ENCODE peak calls at places on chromosomes 12 and 14, in ten cellular contexts. One of them, this sample, is unnamed.

GRCh38 chr12:114760151-114760877 is 76.3 kb upstream of the TBX3 start:
- DNase-seq in M059J: peak
- DNase-seq in iris pigment epithelial cell: peak
- DNase-seq in stimulated activated CD4-positive, alpha-beta T cell treated with anti-CD3 and anti-CD28 coated beads, Interleukin-2, amount 100 ng/mL, for 48 hours: no peak
- DNase-seq in HEK293T: no peak
- DNase-seq in WTC11: no peak
- DNase-seq in GM04503: no peak
- DNase-seq in Jurkat, Clone E6-1: no peak
- DNase-seq in psoas muscle: no peak
- DNase-seq in activated naive CD4-positive, alpha-beta T cell treated with anti-CD3 and anti-CD28 coated beads for 36 hours: no peak
- DNase-seq in this sample: no peak

GRCh38 chr14:73059326-73059725 is 992 bp downstream of the RBM25 start:
- DNase-seq in M059J: peak
- DNase-seq in iris pigment epithelial cell: peak
- DNase-seq in stimulated activated CD4-positive, alpha-beta T cell treated with anti-CD3 and anti-CD28 coated beads, Interleukin-2, amount 100 ng/mL, for 48 hours: no peak
- DNase-seq in HEK293T: no peak
- DNase-seq in WTC11: no peak
- DNase-seq in GM04503: peak
- DNase-seq in Jurkat, Clone E6-1: no peak
- DNase-seq in psoas muscle: no peak
- DNase-seq in activated naive CD4-positive, alpha-beta T cell treated with anti-CD3 and anti-CD28 coated beads for 36 hours: no peak
- DNase-seq in this sample: peak

GRCh38 chr12:4908694-4909396 is 860 bp upstream of the KCNA1 start:
- DNase-seq in M059J: no peak
- DNase-seq in iris pigment epithelial cell: peak
- DNase-seq in stimulated activated CD4-positive, alpha-beta T cell treated with anti-CD3 and anti-CD28 coated beads, Interleukin-2, amount 100 ng/mL, for 48 hours: no peak
- DNase-seq in HEK293T: peak
- DNase-seq in WTC11: peak
- DNase-seq in GM04503: no peak
- DNase-seq in Jurkat, Clone E6-1: peak
- DNase-seq in psoas muscle: no peak
- DNase-seq in activated naive CD4-positive, alpha-beta T cell treated with anti-CD3 and anti-CD28 coated beads for 36 hours: peak
- DNase-seq in this sample: peak

GRCh38 chr12:47838286-47838931 is 18.7 kb upstream of the HDAC7 start:
- DNase-seq in M059J: peak
- DNase-seq in iris pigment epithelial cell: no peak
- DNase-seq in stimulated activated CD4-positive, alpha-beta T cell treated with anti-CD3 and anti-CD28 coated beads, Interleukin-2, amount 100 ng/mL, for 48 hours: no peak
- DNase-seq in HEK293T: peak
- DNase-seq in WTC11: no peak
- DNase-seq in GM04503: no peak
- DNase-seq in Jurkat, Clone E6-1: no peak
- DNase-seq in psoas muscle: no peak
- DNase-seq in activated naive CD4-positive, alpha-beta T cell treated with anti-CD3 and anti-CD28 coated beads for 36 hours: peak
- DNase-seq in this sample: peak

GRCh38 chr12:129887047-129887568 is 16.7 kb downstream of the TMEM132D start:
- DNase-seq in M059J: no peak
- DNase-seq in iris pigment epithelial cell: peak
- DNase-seq in stimulated activated CD4-positive, alpha-beta T cell treated with anti-CD3 and anti-CD28 coated beads, Interleukin-2, amount 100 ng/mL, for 48 hours: no peak
- DNase-seq in HEK293T: no peak
- DNase-seq in WTC11: no peak
- DNase-seq in GM04503: no peak
- DNase-seq in Jurkat, Clone E6-1: no peak
- DNase-seq in psoas muscle: no peak
- DNase-seq in activated naive CD4-positive, alpha-beta T cell treated with anti-CD3 and anti-CD28 coated beads for 36 hours: no peak
- DNase-seq in this sample: no peak

GRCh38 chr12:111031956-111032919 is 111.9 kb upstream of the MYL2 start:
- DNase-seq in M059J: no peak
- DNase-seq in iris pigment epithelial cell: no peak
- DNase-seq in stimulated activated CD4-positive, alpha-beta T cell treated with anti-CD3 and anti-CD28 coated beads, Interleukin-2, amount 100 ng/mL, for 48 hours: no peak
- DNase-seq in HEK293T: no peak
- DNase-seq in WTC11: no peak
- DNase-seq in GM04503: no peak
- DNase-seq in Jurkat, Clone E6-1: no peak
- DNase-seq in psoas muscle: no peak
- DNase-seq in activated naive CD4-positive, alpha-beta T cell treated with anti-CD3 and anti-CD28 coated beads for 36 hours: no peak
- DNase-seq in this sample: no peak

GRCh38 chr14:99270491-99271287 is 1.3 kb downstream of the BCL11B start:
- DNase-seq in M059J: no peak
- DNase-seq in iris pigment epithelial cell: no peak
- DNase-seq in stimulated activated CD4-positive, alpha-beta T cell treated with anti-CD3 and anti-CD28 coated beads, Interleukin-2, amount 100 ng/mL, for 48 hours: peak
- DNase-seq in HEK293T: peak
- DNase-seq in WTC11: peak
- DNase-seq in GM04503: no peak
- DNase-seq in Jurkat, Clone E6-1: no peak
- DNase-seq in psoas muscle: no peak
- DNase-seq in activated naive CD4-positive, alpha-beta T cell treated with anti-CD3 and anti-CD28 coated beads for 36 hours: peak
- DNase-seq in this sample: peak

GRCh38 chr12:132427177-132427725 is 62.7 kb upstream of the FBRSL1 start:
- DNase-seq in M059J: no peak
- DNase-seq in iris pigment epithelial cell: no peak
- DNase-seq in stimulated activated CD4-positive, alpha-beta T cell treated with anti-CD3 and anti-CD28 coated beads, Interleukin-2, amount 100 ng/mL, for 48 hours: no peak
- DNase-seq in HEK293T: no peak
- DNase-seq in WTC11: no peak
- DNase-seq in GM04503: no peak
- DNase-seq in Jurkat, Clone E6-1: no peak
- DNase-seq in psoas muscle: no peak
- DNase-seq in activated naive CD4-positive, alpha-beta T cell treated with anti-CD3 and anti-CD28 coated beads for 36 hours: no peak
- DNase-seq in this sample: peak

GRCh38 chr12:118850244-118850825 is 131.0 kb upstream of the SRRM4 start:
- DNase-seq in M059J: no peak
- DNase-seq in iris pigment epithelial cell: no peak
- DNase-seq in stimulated activated CD4-positive, alpha-beta T cell treated with anti-CD3 and anti-CD28 coated beads, Interleukin-2, amount 100 ng/mL, for 48 hours: peak
- DNase-seq in HEK293T: peak
- DNase-seq in WTC11: peak
- DNase-seq in GM04503: no peak
- DNase-seq in Jurkat, Clone E6-1: peak
- DNase-seq in psoas muscle: no peak
- DNase-seq in activated naive CD4-positive, alpha-beta T cell treated with anti-CD3 and anti-CD28 coated beads for 36 hours: peak
- DNase-seq in this sample: peak

GRCh38 chr12:7781274-7781673 is 7.9 kb upstream of the NANOG start:
- DNase-seq in M059J: no peak
- DNase-seq in iris pigment epithelial cell: no peak
- DNase-seq in stimulated activated CD4-positive, alpha-beta T cell treated with anti-CD3 and anti-CD28 coated beads, Interleukin-2, amount 100 ng/mL, for 48 hours: no peak
- DNase-seq in HEK293T: no peak
- DNase-seq in WTC11: no peak
- DNase-seq in GM04503: no peak
- DNase-seq in Jurkat, Clone E6-1: no peak
- DNase-seq in psoas muscle: no peak
- DNase-seq in activated naive CD4-positive, alpha-beta T cell treated with anti-CD3 and anti-CD28 coated beads for 36 hours: no peak
- DNase-seq in this sample: no peak

GRCh38 chr14:36167431-36167830 is 9.1 kb downstream of the PTCSC3 start:
- DNase-seq in M059J: peak
- DNase-seq in iris pigment epithelial cell: no peak
- DNase-seq in stimulated activated CD4-positive, alpha-beta T cell treated with anti-CD3 and anti-CD28 coated beads, Interleukin-2, amount 100 ng/mL, for 48 hours: no peak
- DNase-seq in HEK293T: no peak
- DNase-seq in WTC11: no peak
- DNase-seq in GM04503: no peak
- DNase-seq in Jurkat, Clone E6-1: no peak
- DNase-seq in psoas muscle: no peak
- DNase-seq in activated naive CD4-positive, alpha-beta T cell treated with anti-CD3 and anti-CD28 coated beads for 36 hours: no peak
- DNase-seq in this sample: no peak

GRCh38 chr14:69303086-69303485 is 43.1 kb downstream of the GALNT16 start:
- DNase-seq in M059J: no peak
- DNase-seq in iris pigment epithelial cell: no peak
- DNase-seq in stimulated activated CD4-positive, alpha-beta T cell treated with anti-CD3 and anti-CD28 coated beads, Interleukin-2, amount 100 ng/mL, for 48 hours: no peak
- DNase-seq in HEK293T: no peak
- DNase-seq in WTC11: no peak
- DNase-seq in GM04503: no peak
- DNase-seq in Jurkat, Clone E6-1: no peak
- DNase-seq in psoas muscle: no peak
- DNase-seq in activated naive CD4-positive, alpha-beta T cell treated with anti-CD3 and anti-CD28 coated beads for 36 hours: no peak
- DNase-seq in this sample: no peak

GRCh38 chr12:95976416-95976832 is 19.7 kb downstream of the HAL start:
- DNase-seq in M059J: peak
- DNase-seq in iris pigment epithelial cell: peak
- DNase-seq in stimulated activated CD4-positive, alpha-beta T cell treated with anti-CD3 and anti-CD28 coated beads, Interleukin-2, amount 100 ng/mL, for 48 hours: no peak
- DNase-seq in HEK293T: no peak
- DNase-seq in WTC11: no peak
- DNase-seq in GM04503: no peak
- DNase-seq in Jurkat, Clone E6-1: no peak
- DNase-seq in psoas muscle: no peak
- DNase-seq in activated naive CD4-positive, alpha-beta T cell treated with anti-CD3 and anti-CD28 coated beads for 36 hours: no peak
- DNase-seq in this sample: no peak

GRCh38 chr12:68876471-68876870 is 56.5 kb downstream of the CPM start:
- DNase-seq in M059J: no peak
- DNase-seq in iris pigment epithelial cell: no peak
- DNase-seq in stimulated activated CD4-positive, alpha-beta T cell treated with anti-CD3 and anti-CD28 coated beads, Interleukin-2, amount 100 ng/mL, for 48 hours: no peak
- DNase-seq in HEK293T: no peak
- DNase-seq in WTC11: no peak
- DNase-seq in GM04503: no peak
- DNase-seq in Jurkat, Clone E6-1: no peak
- DNase-seq in psoas muscle: no peak
- DNase-seq in activated naive CD4-positive, alpha-beta T cell treated with anti-CD3 and anti-CD28 coated beads for 36 hours: no peak
- DNase-seq in this sample: no peak

GRCh38 chr12:96233168-96233567 is 39.0 kb downstream of the ELK3 start:
- DNase-seq in M059J: no peak
- DNase-seq in iris pigment epithelial cell: no peak
- DNase-seq in stimulated activated CD4-positive, alpha-beta T cell treated with anti-CD3 and anti-CD28 coated beads, Interleukin-2, amount 100 ng/mL, for 48 hours: no peak
- DNase-seq in HEK293T: no peak
- DNase-seq in WTC11: no peak
- DNase-seq in GM04503: no peak
- DNase-seq in Jurkat, Clone E6-1: no peak
- DNase-seq in psoas muscle: peak
- DNase-seq in activated naive CD4-positive, alpha-beta T cell treated with anti-CD3 and anti-CD28 coated beads for 36 hours: no peak
- DNase-seq in this sample: no peak

GRCh38 chr12:48037267-48037915 is 33.1 kb upstream of the COL2A1 start:
- DNase-seq in M059J: no peak
- DNase-seq in iris pigment epithelial cell: peak
- DNase-seq in stimulated activated CD4-positive, alpha-beta T cell treated with anti-CD3 and anti-CD28 coated beads, Interleukin-2, amount 100 ng/mL, for 48 hours: no peak
- DNase-seq in HEK293T: no peak
- DNase-seq in WTC11: peak
- DNase-seq in GM04503: no peak
- DNase-seq in Jurkat, Clone E6-1: no peak
- DNase-seq in psoas muscle: no peak
- DNase-seq in activated naive CD4-positive, alpha-beta T cell treated with anti-CD3 and anti-CD28 coated beads for 36 hours: no peak
- DNase-seq in this sample: no peak

GRCh38 chr12:25327321-25327720 is 76.6 kb upstream of the KRAS start:
- DNase-seq in M059J: no peak
- DNase-seq in iris pigment epithelial cell: no peak
- DNase-seq in stimulated activated CD4-positive, alpha-beta T cell treated with anti-CD3 and anti-CD28 coated beads, Interleukin-2, amount 100 ng/mL, for 48 hours: no peak
- DNase-seq in HEK293T: no peak
- DNase-seq in WTC11: no peak
- DNase-seq in GM04503: no peak
- DNase-seq in Jurkat, Clone E6-1: no peak
- DNase-seq in psoas muscle: no peak
- DNase-seq in activated naive CD4-positive, alpha-beta T cell treated with anti-CD3 and anti-CD28 coated beads for 36 hours: no peak
- DNase-seq in this sample: no peak

GRCh38 chr12:26297386-26298070 is 102.2 kb downstream of the SSPN start:
- DNase-seq in M059J: no peak
- DNase-seq in iris pigment epithelial cell: peak
- DNase-seq in stimulated activated CD4-positive, alpha-beta T cell treated with anti-CD3 and anti-CD28 coated beads, Interleukin-2, amount 100 ng/mL, for 48 hours: no peak
- DNase-seq in HEK293T: no peak
- DNase-seq in WTC11: no peak
- DNase-seq in GM04503: no peak
- DNase-seq in Jurkat, Clone E6-1: no peak
- DNase-seq in psoas muscle: no peak
- DNase-seq in activated naive CD4-positive, alpha-beta T cell treated with anti-CD3 and anti-CD28 coated beads for 36 hours: peak
- DNase-seq in this sample: no peak

GRCh38 chr12:121795029-121795977 is 1.8 kb upstream of the RHOF start:
- DNase-seq in M059J: peak
- DNase-seq in iris pigment epithelial cell: peak
- DNase-seq in stimulated activated CD4-positive, alpha-beta T cell treated with anti-CD3 and anti-CD28 coated beads, Interleukin-2, amount 100 ng/mL, for 48 hours: peak
- DNase-seq in HEK293T: peak
- DNase-seq in WTC11: peak
- DNase-seq in GM04503: no peak
- DNase-seq in Jurkat, Clone E6-1: peak
- DNase-seq in psoas muscle: peak
- DNase-seq in activated naive CD4-positive, alpha-beta T cell treated with anti-CD3 and anti-CD28 coated beads for 36 hours: peak
- DNase-seq in this sample: peak

GRCh38 chr12:131836714-131837397 is 8.7 kb downstream of the MMP17 start:
- DNase-seq in M059J: no peak
- DNase-seq in iris pigment epithelial cell: no peak
- DNase-seq in stimulated activated CD4-positive, alpha-beta T cell treated with anti-CD3 and anti-CD28 coated beads, Interleukin-2, amount 100 ng/mL, for 48 hours: no peak
- DNase-seq in HEK293T: no peak
- DNase-seq in WTC11: no peak
- DNase-seq in GM04503: no peak
- DNase-seq in Jurkat, Clone E6-1: no peak
- DNase-seq in psoas muscle: no peak
- DNase-seq in activated naive CD4-positive, alpha-beta T cell treated with anti-CD3 and anti-CD28 coated beads for 36 hours: no peak
- DNase-seq in this sample: no peak

GRCh38 chr12:93518725-93519124 is 51.4 kb downstream of the MRPL42 start:
- DNase-seq in M059J: peak
- DNase-seq in iris pigment epithelial cell: peak
- DNase-seq in stimulated activated CD4-positive, alpha-beta T cell treated with anti-CD3 and anti-CD28 coated beads, Interleukin-2, amount 100 ng/mL, for 48 hours: no peak
- DNase-seq in HEK293T: no peak
- DNase-seq in WTC11: no peak
- DNase-seq in GM04503: no peak
- DNase-seq in Jurkat, Clone E6-1: no peak
- DNase-seq in psoas muscle: no peak
- DNase-seq in activated naive CD4-positive, alpha-beta T cell treated with anti-CD3 and anti-CD28 coated beads for 36 hours: no peak
- DNase-seq in this sample: no peak

GRCh38 chr12:105351523-105351922 is 21.0 kb downstream of the C12orf75 start:
- DNase-seq in M059J: no peak
- DNase-seq in iris pigment epithelial cell: no peak
- DNase-seq in stimulated activated CD4-positive, alpha-beta T cell treated with anti-CD3 and anti-CD28 coated beads, Interleukin-2, amount 100 ng/mL, for 48 hours: no peak
- DNase-seq in HEK293T: no peak
- DNase-seq in WTC11: no peak
- DNase-seq in GM04503: no peak
- DNase-seq in Jurkat, Clone E6-1: no peak
- DNase-seq in psoas muscle: no peak
- DNase-seq in activated naive CD4-positive, alpha-beta T cell treated with anti-CD3 and anti-CD28 coated beads for 36 hours: no peak
- DNase-seq in this sample: no peak

GRCh38 chr12:12907552-12907951 is 16.2 kb downstream of the GPRC5A start:
- DNase-seq in M059J: no peak
- DNase-seq in iris pigment epithelial cell: no peak
- DNase-seq in stimulated activated CD4-positive, alpha-beta T cell treated with anti-CD3 and anti-CD28 coated beads, Interleukin-2, amount 100 ng/mL, for 48 hours: no peak
- DNase-seq in HEK293T: no peak
- DNase-seq in WTC11: no peak
- DNase-seq in GM04503: no peak
- DNase-seq in Jurkat, Clone E6-1: no peak
- DNase-seq in psoas muscle: no peak
- DNase-seq in activated naive CD4-positive, alpha-beta T cell treated with anti-CD3 and anti-CD28 coated beads for 36 hours: no peak
- DNase-seq in this sample: no peak

GRCh38 chr12:50985322-50985721 is 33.0 kb downstream of the HIGD1C start:
- DNase-seq in M059J: peak
- DNase-seq in iris pigment epithelial cell: peak
- DNase-seq in stimulated activated CD4-positive, alpha-beta T cell treated with anti-CD3 and anti-CD28 coated beads, Interleukin-2, amount 100 ng/mL, for 48 hours: no peak
- DNase-seq in HEK293T: no peak
- DNase-seq in WTC11: no peak
- DNase-seq in GM04503: peak
- DNase-seq in Jurkat, Clone E6-1: no peak
- DNase-seq in psoas muscle: no peak
- DNase-seq in activated naive CD4-positive, alpha-beta T cell treated with anti-CD3 and anti-CD28 coated beads for 36 hours: peak
- DNase-seq in this sample: no peak

GRCh38 chr14:75411194-75411552 is 16.6 kb upstream of the JDP2 start:
- DNase-seq in M059J: peak
- DNase-seq in iris pigment epithelial cell: no peak
- DNase-seq in stimulated activated CD4-positive, alpha-beta T cell treated with anti-CD3 and anti-CD28 coated beads, Interleukin-2, amount 100 ng/mL, for 48 hours: no peak
- DNase-seq in HEK293T: no peak
- DNase-seq in WTC11: no peak
- DNase-seq in GM04503: no peak
- DNase-seq in Jurkat, Clone E6-1: no peak
- DNase-seq in psoas muscle: no peak
- DNase-seq in activated naive CD4-positive, alpha-beta T cell treated with anti-CD3 and anti-CD28 coated beads for 36 hours: no peak
- DNase-seq in this sample: no peak

GRCh38 chr14:105433161-105433605 is 13.6 kb downstream of the MTA1 start:
- DNase-seq in M059J: no peak
- DNase-seq in iris pigment epithelial cell: no peak
- DNase-seq in stimulated activated CD4-positive, alpha-beta T cell treated with anti-CD3 and anti-CD28 coated beads, Interleukin-2, amount 100 ng/mL, for 48 hours: no peak
- DNase-seq in HEK293T: no peak
- DNase-seq in WTC11: no peak
- DNase-seq in GM04503: no peak
- DNase-seq in Jurkat, Clone E6-1: no peak
- DNase-seq in psoas muscle: no peak
- DNase-seq in activated naive CD4-positive, alpha-beta T cell treated with anti-CD3 and anti-CD28 coated beads for 36 hours: no peak
- DNase-seq in this sample: no peak

GRCh38 chr12:120457133-120457532 is 10.9 kb downstream of the GATC start:
- DNase-seq in M059J: no peak
- DNase-seq in iris pigment epithelial cell: no peak
- DNase-seq in stimulated activated CD4-positive, alpha-beta T cell treated with anti-CD3 and anti-CD28 coated beads, Interleukin-2, amount 100 ng/mL, for 48 hours: no peak
- DNase-seq in HEK293T: peak
- DNase-seq in WTC11: peak
- DNase-seq in GM04503: no peak
- DNase-seq in Jurkat, Clone E6-1: peak
- DNase-seq in psoas muscle: no peak
- DNase-seq in activated naive CD4-positive, alpha-beta T cell treated with anti-CD3 and anti-CD28 coated beads for 36 hours: no peak
- DNase-seq in this sample: peak

GRCh38 chr12:94174576-94174975 is 26.2 kb downstream of the PLXNC1 start:
- DNase-seq in M059J: no peak
- DNase-seq in iris pigment epithelial cell: no peak
- DNase-seq in stimulated activated CD4-positive, alpha-beta T cell treated with anti-CD3 and anti-CD28 coated beads, Interleukin-2, amount 100 ng/mL, for 48 hours: peak
- DNase-seq in HEK293T: no peak
- DNase-seq in WTC11: no peak
- DNase-seq in GM04503: no peak
- DNase-seq in Jurkat, Clone E6-1: peak
- DNase-seq in psoas muscle: no peak
- DNase-seq in activated naive CD4-positive, alpha-beta T cell treated with anti-CD3 and anti-CD28 coated beads for 36 hours: peak
- DNase-seq in this sample: no peak

This sample was measured in D341Med.